ENCODE peak calls at places on chromosomes 7 and 10, in six cellular contexts. A is A549, S is OCI-LY7, I is fibroblast of the aortic adventitia, B is cardiac fibroblast, H is GM06990. U is an unnamed sample.

GRCh38 chr10:50927522-50928189 is 42.2 kb upstream of the A1CF start:
- DNase-seq in B (no peak), H (no peak), I (no peak), S (no peak), A (no peak), U (no peak)

GRCh38 chr10:115028419-115028818 is 64.7 kb upstream of the ATRNL1 start:
- DNase-seq in A (no peak), H (no peak), B (no peak), I (no peak), S (no peak), U (no peak)

GRCh38 chr7:129843365-129843898 is 109.3 kb downstream of the UBE2H start:
- DNase-seq in B (no peak), I (no peak), S (no peak), H (no peak), A (no peak), U (peak)

GRCh38 chr10:22435650-22436049 is 90.4 kb downstream of the SPAG6 start:
- DNase-seq in B (no peak), I (no peak), A (no peak), S (no peak), H (no peak), U (no peak)

GRCh38 chr10:125448596-125448995 is 234.4 kb downstream of the TEX36 start:
- DNase-seq in A (peak), S (peak), H (no peak), B (peak), I (peak), U (peak)

GRCh38 chr10:30070001-30070759 is 10.8 kb upstream of the JCAD start:
- DNase-seq in H (no peak), B (no peak), S (no peak), A (no peak), I (peak), U (peak)

GRCh38 chr10:74093530-74094164 is 57.0 kb downstream of the AP3M1 start:
- DNase-seq in H (no peak), S (no peak), I (no peak), B (no peak), A (no peak), U (no peak)

GRCh38 chr7:157621131-157621681 is 284.4 kb downstream of the DNAJB6 start:
- DNase-seq in B (no peak), A (no peak), I (no peak), H (no peak), S (no peak), U (no peak)

GRCh38 chr10:29535012-29535777 is 99.6 kb downstream of the SVIL start:
- DNase-seq in B (peak), A (peak), S (no peak), H (no peak), I (peak), U (peak)

GRCh38 chr7:76261329-76261728 is 41.1 kb upstream of the HSPB1 start:
- DNase-seq in I (no peak), H (no peak), A (no peak), B (no peak), S (no peak), U (no peak)

GRCh38 chr7:76254781-76255180 is 47.7 kb upstream of the HSPB1 start:
- DNase-seq in A (no peak), B (no peak), H (no peak), S (no peak), I (no peak), U (no peak)

GRCh38 chr7:76260171-76260703 is 42.2 kb upstream of the HSPB1 start:
- DNase-seq in A (peak), S (peak), B (peak), H (peak), I (no peak), U (peak)

GRCh38 chr7:76259124-76260086 is 43.1 kb upstream of the HSPB1 start:
- DNase-seq in I (no peak), S (no peak), B (no peak), A (no peak), H (no peak), U (no peak)

GRCh38 chr7:76257973-76258372 is 44.5 kb upstream of the HSPB1 start:
- DNase-seq in B (no peak), A (peak), I (no peak), H (no peak), S (no peak), U (no peak)
- TF ChIP-seq CTCF in B (no peak), A (no peak), I (no peak), H (no peak), S (no peak), U (peak)

DNA sequence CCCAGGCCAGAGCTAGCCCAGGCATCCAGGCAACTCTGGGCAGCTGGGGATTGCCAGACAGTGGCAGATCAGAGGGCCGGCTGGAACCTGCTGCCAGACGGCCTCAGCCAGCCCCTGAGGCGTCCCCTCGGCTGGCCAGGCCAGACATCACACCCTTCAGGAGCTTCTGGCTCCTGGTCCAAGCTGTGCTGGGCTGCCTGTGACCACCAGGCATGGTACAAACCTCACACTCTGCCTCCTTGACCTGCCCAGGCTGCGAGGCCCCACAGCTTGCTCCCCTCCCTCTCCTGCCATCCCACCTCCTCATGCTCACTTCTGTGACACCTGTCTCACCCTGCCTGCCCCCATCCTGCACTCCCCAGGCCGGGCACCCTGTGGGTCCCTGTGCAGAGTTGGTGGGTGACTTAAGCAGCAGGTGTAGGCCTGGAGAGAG is 5.7 kb downstream of the DEPP1 start:
- DNase-seq in A (no peak), H (no peak), S (no peak), B (no peak), I (no peak), U (no peak)
- H3K4me3 ChIP-seq in A (no peak), H (no peak), S (no peak), B (no peak), I (no peak), U (no peak)

GRCh38 chr7:140039071-140039470 is 23.7 kb downstream of the PARP12 start:
- DNase-seq in S (no peak), A (no peak), I (no peak), H (no peak), B (peak), U (no peak)

GRCh38 chr7:140042386-140042670 is 20.4 kb downstream of the PARP12 start:
- DNase-seq in B (no peak), I (no peak), S (no peak), H (no peak), A (no peak), U (no peak)

GRCh38 chr7:140044251-140044650 is 18.5 kb downstream of the PARP12 start:
- DNase-seq in A (no peak), H (no peak), S (no peak), B (no peak), I (no peak), U (no peak)

GRCh38 chr7:140039896-140040295 is 22.9 kb downstream of the PARP12 start:
- DNase-seq in H (no peak), I (no peak), S (no peak), A (no peak), B (no peak), U (no peak)

DNA sequence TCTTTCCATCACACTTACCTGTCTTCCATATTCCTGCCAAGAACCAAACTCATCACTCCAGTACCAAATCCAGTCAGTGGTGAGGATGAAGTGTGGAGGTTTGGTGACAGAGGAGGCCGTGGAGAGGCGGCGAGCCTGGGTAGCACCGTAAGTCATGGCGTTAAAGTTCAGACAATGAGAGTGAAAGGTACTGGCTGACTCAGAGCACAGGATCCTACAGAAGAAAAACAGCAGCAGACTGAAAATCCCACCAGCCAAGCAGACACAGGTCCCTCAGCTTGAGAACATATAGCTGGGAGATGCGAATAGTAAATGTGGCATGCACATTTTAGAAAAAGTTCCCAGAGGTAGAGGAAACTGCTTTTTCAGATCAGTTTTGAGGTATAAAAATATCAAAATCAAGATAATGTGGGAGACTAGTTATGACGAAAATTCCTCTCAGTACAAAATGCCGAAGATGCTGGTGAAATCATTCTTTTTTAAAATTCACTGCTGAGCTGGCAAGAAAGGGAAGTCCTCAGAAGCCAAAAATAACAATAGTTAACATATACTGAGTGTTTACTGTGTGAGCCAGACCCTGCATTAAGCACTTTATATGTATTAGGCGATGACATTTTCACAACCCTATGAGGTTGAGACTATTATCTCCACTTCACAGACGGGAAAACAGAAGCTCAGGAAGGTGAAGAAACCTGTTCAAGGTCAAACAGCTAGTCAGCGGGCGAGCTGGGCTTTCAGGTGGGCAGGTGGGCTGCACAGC is 20.9 kb downstream of the PARP12 start:
- DNase-seq in A (no peak), H (no peak), I (peak), B (peak), S (no peak), U (peak)
- TF ChIP-seq CTCF in A (no peak), H (no peak), I (no peak), B (no peak), S (no peak), U (no peak)

DNA sequence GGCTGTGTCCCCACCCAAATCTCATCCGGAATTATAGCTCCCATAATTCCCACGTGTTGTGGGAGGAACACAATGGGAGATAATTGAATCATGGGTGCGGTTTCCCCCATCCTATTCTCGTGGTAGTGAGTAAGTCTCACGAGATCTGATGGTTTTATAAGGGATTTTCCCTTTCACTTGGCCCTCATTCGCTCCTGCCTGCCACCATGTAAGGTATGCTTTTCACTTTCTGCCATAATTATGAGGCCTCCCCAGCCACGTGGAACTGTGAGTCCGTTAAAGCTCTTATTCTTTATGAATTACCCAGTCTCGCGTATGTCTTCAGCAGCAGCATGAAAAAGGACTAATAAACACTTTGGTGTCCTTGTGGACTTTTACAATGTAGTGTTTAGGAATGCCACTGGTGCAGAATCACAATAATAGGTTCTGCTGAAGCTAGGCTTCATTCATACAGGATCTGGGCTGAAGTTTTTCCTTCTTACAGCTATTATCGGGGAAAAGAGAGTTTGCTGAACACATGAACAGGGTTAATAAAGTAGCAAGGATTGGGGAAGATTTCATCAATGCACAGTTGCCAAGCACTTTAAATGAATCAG is 74.3 kb downstream of the CPED1 start:
- DNase-seq in B (no peak), I (no peak), S (no peak), A (no peak), H (no peak), U (no peak)
- H3K4me3 ChIP-seq in B (no peak), I (no peak), S (no peak), A (no peak), H (no peak), U (no peak)